ENCODE peak calls at places on chromosomes 7 and 10, in eight cellular contexts. X is upper lobe of right lung, C is cardiac muscle cell, T is Peyer's patch, M is body of pancreas, D is thyroid gland, G is SK-N-SH, Z is kidney. A is an unnamed sample.

GRCh38 chr10:113987805-113988204 is 55.9 kb upstream of the ADRB1 start:
- DNase-seq in X (no peak), C (no peak), T (no peak), M (no peak), D (no peak), G (no peak), Z (no peak), A (no peak)

GRCh38 chr10:84820121-84820520 is 491.7 kb downstream of the CCSER2 start:
- DNase-seq in X (no peak), C (no peak), T (no peak), M (no peak), D (no peak), G (no peak), Z (no peak), A (no peak)

GRCh38 chr7:137209151-137209822 is 134.2 kb downstream of the PTN start:
- DNase-seq in X (no peak), C (no peak), T (no peak), M (no peak), D (peak), G (no peak), Z (no peak), A (no peak)

GRCh38 chr7:151614019-151614418 is 94.3 kb upstream of the RHEB start:
- DNase-seq in X (no peak), C (no peak), T (no peak), M (no peak), D (no peak), G (no peak), Z (no peak), A (no peak)

GRCh38 chr10:69861251-69862240 is 59.8 kb downstream of the COL13A1 start:
- DNase-seq in X (no peak), C (no peak), T (no peak), M (peak), D (peak), G (no peak), Z (no peak), A (no peak)

GRCh38 chr10:92689663-92690210 is at the start of gene HHEX:
- DNase-seq in X (peak), C (peak), T (peak), M (peak), D (peak), G (peak), Z (peak), A (peak)

GRCh38 chr10:85791846-85792532 is 574.6 kb downstream of the GRID1 start:
- DNase-seq in X (no peak), C (peak), T (no peak), M (no peak), D (no peak), G (no peak), Z (no peak), A (no peak)

GRCh38 chr7:44218418-44219201 is 17.8 kb downstream of the YKT6 start:
- DNase-seq in X (peak), C (peak), T (no peak), M (no peak), D (peak), G (peak), Z (peak), A (peak)

GRCh38 chr10:5862360-5862929 is 27.2 kb downstream of the ANKRD16 start:
- DNase-seq in X (no peak), C (no peak), T (no peak), M (no peak), D (no peak), G (no peak), Z (no peak), A (no peak)

GRCh38 chr10:116809528-116810500 is 39.5 kb upstream of the ENO4 start:
- DNase-seq in X (no peak), C (peak), T (no peak), M (peak), D (peak), G (peak), Z (no peak), A (no peak)

GRCh38 chr7:116736927-116737715 is 65.1 kb downstream of the MET start:
- DNase-seq in X (no peak), C (no peak), T (no peak), M (no peak), D (peak), G (no peak), Z (no peak), A (no peak)

GRCh38 chr7:99373086-99374066 is 1.2 kb upstream of the ARPC1B start:
- DNase-seq in X (no peak), C (no peak), T (no peak), M (no peak), D (peak), G (no peak), Z (peak), A (no peak)

GRCh38 chr10:45373003-45373782 is 823 bp upstream of the ALOX5 start:
- DNase-seq in X (peak), C (peak), T (peak), M (peak), D (no peak), G (peak), Z (peak), A (peak)

GRCh38 chr10:62636825-62637248 is 167.7 kb upstream of the ADO start:
- DNase-seq in X (no peak), C (no peak), T (no peak), M (no peak), D (no peak), G (no peak), Z (no peak), A (no peak)

DNA sequence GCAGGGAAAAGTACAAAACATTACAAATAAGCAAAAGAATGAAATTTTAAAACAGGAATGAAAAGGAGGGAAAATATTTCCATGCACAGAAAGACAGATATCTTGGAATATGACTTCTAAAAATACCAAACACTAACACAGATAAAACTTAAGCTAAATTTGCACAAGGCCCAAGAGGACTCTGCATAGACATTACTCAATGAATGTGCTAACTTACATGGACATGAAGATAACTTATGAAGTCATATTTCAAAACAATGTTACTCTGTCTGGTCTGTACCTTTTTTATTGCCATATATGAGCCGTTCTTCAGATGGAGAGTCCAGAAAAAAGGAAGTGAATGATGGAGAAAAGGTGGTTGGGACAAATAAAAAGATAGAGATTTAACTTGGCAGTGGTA is 15.0 kb upstream of the MSS51 start:
- DNase-seq in X (no peak), C (no peak), T (no peak), M (no peak), D (no peak), G (no peak), Z (no peak), A (no peak)
- H3K4me3 ChIP-seq in X (no peak), C (no peak), T (no peak), M (no peak), D (no peak), G (no peak), Z (no peak), A (no peak)

GRCh38 chr7:7953761-7954160 is 14.8 kb upstream of the GLCCI1 start:
- DNase-seq in X (no peak), C (no peak), T (no peak), M (no peak), D (no peak), G (no peak), Z (no peak), A (no peak)

GRCh38 chr7:7943951-7944350 is 24.6 kb upstream of the GLCCI1 start:
- DNase-seq in X (no peak), C (no peak), T (no peak), M (no peak), D (no peak), G (no peak), Z (no peak), A (no peak)

GRCh38 chr7:7944619-7945282 is 23.8 kb upstream of the GLCCI1 start:
- DNase-seq in X (no peak), C (no peak), T (no peak), M (no peak), D (no peak), G (no peak), Z (peak), A (no peak)

GRCh38 chr7:7946486-7946885 is 22.1 kb upstream of the GLCCI1 start:
- DNase-seq in X (no peak), C (no peak), T (no peak), M (no peak), D (no peak), G (no peak), Z (no peak), A (no peak)

DNA sequence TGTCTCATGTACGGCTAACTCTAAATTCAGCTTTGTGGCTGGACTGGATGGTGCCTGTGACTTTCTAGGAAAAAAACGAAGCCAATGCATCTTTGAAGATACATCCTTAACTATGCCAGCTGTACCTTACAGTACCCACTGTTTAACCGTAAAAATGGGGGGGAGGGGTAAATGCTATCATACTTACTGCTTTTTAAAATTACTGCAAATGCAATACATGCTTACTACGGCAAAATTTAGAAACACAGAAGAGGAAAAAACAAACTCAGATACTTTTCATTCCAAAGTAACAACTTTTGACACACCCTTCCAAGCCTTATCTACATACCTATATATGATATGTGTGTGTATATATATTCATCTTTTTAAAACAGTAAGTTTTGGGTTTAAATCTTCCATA is 20.4 kb upstream of the GLCCI1 start:
- DNase-seq in X (no peak), C (no peak), T (no peak), M (no peak), D (no peak), G (no peak), Z (no peak), A (no peak)
- TF ChIP-seq CTCF in X (no peak), C (no peak), T (no peak), M (no peak), D (no peak), G (no peak), Z (no peak), A (no peak)

GRCh38 chr7:107469836-107470416 is at the start of gene GPR22:
- DNase-seq in X (no peak), C (no peak), T (no peak), M (no peak), D (no peak), G (no peak), Z (no peak), A (no peak)

GRCh38 chr7:107472116-107472515 is 2.3 kb downstream of the GPR22 start:
- DNase-seq in X (no peak), C (no peak), T (no peak), M (no peak), D (no peak), G (no peak), Z (no peak), A (no peak)

GRCh38 chr7:107479303-107479702 is 9.4 kb downstream of the GPR22 start:
- DNase-seq in X (no peak), C (no peak), T (no peak), M (no peak), D (no peak), G (no peak), Z (no peak), A (no peak)

GRCh38 chr7:107471292-107472070 is 1.6 kb downstream of the GPR22 start:
- DNase-seq in X (no peak), C (no peak), T (no peak), M (no peak), D (no peak), G (no peak), Z (no peak), A (no peak)

DNA sequence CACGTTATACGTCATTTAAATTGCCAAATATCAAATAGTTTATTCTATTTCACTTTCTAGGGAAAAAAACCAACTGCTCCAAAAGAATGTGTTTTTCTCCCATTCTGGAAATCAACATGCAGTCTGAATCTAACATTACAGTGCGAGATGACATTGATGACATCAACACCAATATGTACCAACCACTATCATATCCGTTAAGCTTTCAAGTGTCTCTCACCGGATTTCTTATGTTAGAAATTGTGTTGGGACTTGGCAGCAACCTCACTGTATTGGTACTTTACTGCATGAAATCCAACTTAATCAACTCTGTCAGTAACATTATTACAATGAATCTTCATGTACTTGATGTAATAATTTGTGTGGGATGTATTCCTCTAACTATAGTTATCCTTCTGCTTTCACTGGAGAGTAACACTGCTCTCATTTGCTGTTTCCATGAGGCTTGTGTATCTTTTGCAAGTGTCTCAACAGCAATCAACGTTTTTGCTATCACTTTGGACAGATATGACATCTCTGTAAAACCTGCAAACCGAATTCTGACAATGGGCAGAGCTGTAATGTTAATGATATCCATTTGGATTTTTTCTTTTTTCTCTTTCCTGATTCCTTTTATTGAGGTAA is 4.2 kb downstream of the GPR22 start:
- DNase-seq in X (no peak), C (no peak), T (no peak), M (no peak), D (no peak), G (no peak), Z (no peak), A (no peak)
- H3K27ac ChIP-seq in X (no peak), C (peak), T (no peak), M (no peak), D (no peak), G (peak), Z (no peak), A (no peak)

GRCh38 chr7:23473848-23474097 is 3.5 kb upstream of the IGF2BP3 start:
- DNase-seq in X (no peak), C (peak), T (no peak), M (no peak), D (no peak), G (no peak), Z (no peak), A (no peak)

GRCh38 chr7:23474098-23474828 is 4.0 kb upstream of the IGF2BP3 start:
- DNase-seq in X (peak), C (peak), T (peak), M (peak), D (no peak), G (peak), Z (peak), A (peak)

GRCh38 chr7:23472556-23472955 is 2.3 kb upstream of the IGF2BP3 start:
- DNase-seq in X (no peak), C (no peak), T (no peak), M (no peak), D (no peak), G (no peak), Z (no peak), A (no peak)

GRCh38 chr7:23472046-23472445 is 1.8 kb upstream of the IGF2BP3 start:
- DNase-seq in X (no peak), C (no peak), T (no peak), M (no peak), D (no peak), G (no peak), Z (no peak), A (no peak)

DNA sequence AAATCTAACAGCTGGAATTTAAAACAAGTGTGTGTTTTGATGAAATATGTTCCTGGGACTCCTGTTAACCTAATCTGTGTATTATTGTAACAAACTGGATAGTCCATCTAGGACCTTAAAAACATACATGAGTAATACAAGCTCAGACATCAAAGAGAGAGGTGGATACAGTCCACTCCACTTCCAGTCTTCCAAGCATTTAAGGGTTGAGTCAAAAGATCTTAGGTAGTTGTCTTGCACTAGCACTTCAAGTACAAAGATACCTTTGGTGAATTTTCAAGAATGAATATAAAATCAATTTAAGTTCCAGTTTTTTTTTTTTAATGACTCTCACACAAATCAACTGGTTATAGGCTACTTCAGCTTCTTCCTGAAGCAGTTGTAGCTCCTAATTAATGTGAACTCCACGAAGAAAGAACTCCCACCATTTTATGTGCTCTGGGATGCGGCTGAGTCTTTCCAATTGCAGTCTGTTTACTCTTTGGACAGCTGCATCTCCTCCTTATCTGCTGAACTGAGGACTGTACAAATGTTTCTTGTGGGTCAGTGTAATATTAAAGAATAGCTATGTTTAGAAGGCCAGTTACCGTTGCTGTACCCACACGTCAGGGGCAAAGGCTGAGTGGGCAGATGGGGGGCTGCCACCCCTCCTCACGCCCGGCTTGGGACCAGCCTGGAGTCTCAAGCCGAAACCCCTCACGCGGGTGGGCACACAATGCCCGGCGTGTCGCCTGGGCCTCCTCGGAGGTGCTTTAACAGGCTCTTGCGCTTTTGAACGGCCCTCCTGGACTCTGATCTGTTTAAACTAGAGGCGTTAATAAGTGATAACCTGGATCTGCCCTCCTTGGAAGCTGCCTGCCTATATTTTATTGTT is 2.9 kb upstream of the IGF2BP3 start:
- DNase-seq in X (no peak), C (no peak), T (peak), M (no peak), D (no peak), G (peak), Z (no peak), A (no peak)
- H3K4me3 ChIP-seq in X (no peak), C (peak), T (peak), M (no peak), D (no peak), G (peak), Z (no peak), A (peak)

GRCh38 chr10:129852829-129853228 is 111.2 kb downstream of the EBF3 start:
- DNase-seq in X (no peak), C (no peak), T (peak), M (no peak), D (no peak), G (no peak), Z (no peak), A (no peak)

GRCh38 chr10:129851941-129852650 is 112.0 kb downstream of the EBF3 start:
- DNase-seq in X (no peak), C (no peak), T (peak), M (no peak), D (no peak), G (no peak), Z (no peak), A (no peak)

GRCh38 chr10:129854181-129854580 is 109.9 kb downstream of the EBF3 start:
- DNase-seq in X (no peak), C (no peak), T (no peak), M (no peak), D (no peak), G (no peak), Z (no peak), A (no peak)

GRCh38 chr10:129854796-129855705 is 109.0 kb downstream of the EBF3 start:
- DNase-seq in X (no peak), C (no peak), T (no peak), M (no peak), D (no peak), G (no peak), Z (no peak), A (no peak)

DNA sequence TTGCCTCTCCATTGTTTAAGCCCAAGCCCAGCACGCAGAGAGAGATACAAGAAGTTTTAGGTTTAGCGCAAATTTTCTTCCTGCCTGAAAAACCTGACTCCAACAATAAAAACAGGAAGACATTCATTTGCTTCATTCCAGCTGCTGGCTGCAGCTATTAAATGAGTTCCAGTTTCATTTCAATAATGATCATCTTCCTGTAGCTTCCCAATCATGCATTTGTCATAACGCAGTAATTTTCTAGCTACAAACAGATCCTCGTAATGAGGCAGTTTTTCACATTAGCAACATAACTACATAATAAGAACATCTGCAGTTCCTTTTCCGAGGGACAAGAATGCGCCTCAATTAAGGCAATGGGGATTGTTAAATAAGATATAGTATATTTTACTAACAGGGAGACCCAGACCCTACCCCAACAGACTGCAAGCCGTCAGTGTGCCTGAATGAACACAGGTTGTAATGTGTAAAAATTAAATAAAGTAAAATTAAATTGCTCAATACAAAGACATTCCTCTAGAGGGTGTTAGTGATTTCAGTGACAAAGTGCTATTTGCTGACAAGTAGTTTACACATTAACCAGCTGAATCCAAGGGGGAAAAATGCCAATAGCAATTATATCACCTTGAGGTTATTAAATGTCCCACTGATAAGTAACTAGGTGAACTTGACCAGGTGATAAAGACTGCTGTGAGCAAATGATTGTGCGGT is 110.7 kb downstream of the EBF3 start:
- DNase-seq in X (no peak), C (no peak), T (no peak), M (no peak), D (no peak), G (peak), Z (no peak), A (no peak)
- TF ChIP-seq CTCF in X (peak), C (peak), T (peak), M (peak), D (no peak), G (no peak), Z (peak), A (peak)

A was measured in lower lobe of right lung.